ENCODE peak calls at places on chromosomes 4 and X, in eight cellular contexts. One of them, this sample, is unnamed.
A peak's percentile ranks its signal among the peaks of the same experiment; 100 is the strongest.

GRCh38 chr4:157270108-157270507 is 49.6 kb downstream of the GRIA2 start:
- DNase-seq in HCT116: no peak
- DNase-seq in GM12891: no peak
- DNase-seq in suprapubic skin: no peak
- DNase-seq in Panc1: no peak
- DNase-seq in GM12892: no peak
- DNase-seq in GM23338: peak; percentile 28
- DNase-seq in HepG2: no peak
- DNase-seq in this sample: no peak

GRCh38 chr4:83855044-83855443 is 319.1 kb downstream of the GPAT3 start:
- DNase-seq in GM12891: no peak
- DNase-seq in GM12892: no peak
- DNase-seq in Panc1: peak; percentile 60
- DNase-seq in suprapubic skin: no peak
- DNase-seq in HepG2: peak; percentile 70
- DNase-seq in HCT116: peak; percentile 83
- DNase-seq in GM23338: no peak
- DNase-seq in this sample: no peak

GRCh38 chrX:6052111-6052745 is 176.4 kb downstream of the NLGN4X start:
- DNase-seq in GM12892: no peak
- DNase-seq in GM12891: no peak
- DNase-seq in GM23338: no peak
- DNase-seq in HepG2: no peak
- DNase-seq in suprapubic skin: no peak
- DNase-seq in HCT116: no peak
- DNase-seq in Panc1: no peak
- DNase-seq in this sample: no peak

GRCh38 chr4:69584135-69584534 is 55.3 kb downstream of the UGT2A2 start:
- DNase-seq in HepG2: no peak
- DNase-seq in GM23338: no peak
- DNase-seq in suprapubic skin: no peak
- DNase-seq in GM12891: no peak
- DNase-seq in HCT116: no peak
- DNase-seq in GM12892: no peak
- DNase-seq in Panc1: no peak
- DNase-seq in this sample: no peak

GRCh38 chr4:76546282-76547166 is 111.5 kb downstream of the SHROOM3 start:
- DNase-seq in GM12892: no peak
- DNase-seq in suprapubic skin: no peak
- DNase-seq in HCT116: no peak
- DNase-seq in GM12891: no peak
- DNase-seq in Panc1: no peak
- DNase-seq in GM23338: no peak
- DNase-seq in HepG2: no peak
- DNase-seq in this sample: no peak

GRCh38 chrX:72269671-72270251 is 7.3 kb downstream of the RPS4X start:
- DNase-seq in suprapubic skin: no peak
- DNase-seq in GM12891: no peak
- DNase-seq in GM12892: no peak
- DNase-seq in HCT116: no peak
- DNase-seq in GM23338: no peak
- DNase-seq in HepG2: no peak
- DNase-seq in Panc1: no peak
- DNase-seq in this sample: no peak

GRCh38 chr4:185817403-185817818 is 5.4 kb upstream of the SORBS2 start:
- DNase-seq in HCT116: no peak
- DNase-seq in Panc1: no peak
- DNase-seq in suprapubic skin: no peak
- DNase-seq in GM23338: no peak
- DNase-seq in GM12891: no peak
- DNase-seq in GM12892: no peak
- DNase-seq in HepG2: peak; percentile 45
- DNase-seq in this sample: no peak

GRCh38 chrX:28398352-28398751 is 188.9 kb upstream of the IL1RAPL1 start:
- DNase-seq in HCT116: peak; percentile 13
- DNase-seq in Panc1: no peak
- DNase-seq in HepG2: no peak
- DNase-seq in GM23338: no peak
- DNase-seq in GM12892: no peak
- DNase-seq in suprapubic skin: no peak
- DNase-seq in GM12891: no peak
- DNase-seq in this sample: no peak

GRCh38 chrX:35890699-35891098 is 28.8 kb upstream of the CFAP47 start:
- DNase-seq in GM23338: peak; percentile 71
- DNase-seq in Panc1: peak; percentile 0
- DNase-seq in GM12891: no peak
- DNase-seq in HCT116: no peak
- DNase-seq in GM12892: no peak
- DNase-seq in HepG2: peak; percentile 46
- DNase-seq in suprapubic skin: no peak
- DNase-seq in this sample: no peak

GRCh38 chrX:71366674-71367256 is 608 bp downstream of the TAF1 start:
- DNase-seq in Panc1: no peak
- DNase-seq in HepG2: no peak
- DNase-seq in HCT116: no peak
- DNase-seq in GM12891: no peak
- DNase-seq in suprapubic skin: no peak
- DNase-seq in GM23338: peak; percentile 14
- DNase-seq in GM12892: peak; percentile 19
- DNase-seq in this sample: no peak

GRCh38 chr4:176125063-176125462 is 59.4 kb downstream of the WDR17 start:
- DNase-seq in Panc1: no peak
- DNase-seq in suprapubic skin: no peak
- DNase-seq in GM12892: no peak
- DNase-seq in GM12891: no peak
- DNase-seq in HepG2: no peak
- DNase-seq in GM23338: no peak
- DNase-seq in HCT116: no peak
- DNase-seq in this sample: no peak

GRCh38 chr4:110799171-110799570 is 176.3 kb upstream of the PITX2 start:
- DNase-seq in suprapubic skin: no peak
- DNase-seq in HCT116: no peak
- DNase-seq in HepG2: no peak
- DNase-seq in Panc1: no peak
- DNase-seq in GM12892: no peak
- DNase-seq in GM23338: no peak
- DNase-seq in GM12891: no peak
- DNase-seq in this sample: no peak

GRCh38 chr4:65336465-65336864 is 333.8 kb downstream of the EPHA5 start:
- DNase-seq in HepG2: no peak
- DNase-seq in GM12891: no peak
- DNase-seq in Panc1: no peak
- DNase-seq in suprapubic skin: no peak
- DNase-seq in HCT116: no peak
- DNase-seq in GM12892: no peak
- DNase-seq in GM23338: no peak
- DNase-seq in this sample: no peak
- TF ChIP-seq POLR2AphosphoS5 in HepG2: no peak
- TF ChIP-seq POLR2AphosphoS5 in GM12891: no peak
- TF ChIP-seq POLR2AphosphoS5 in Panc1: no peak
- TF ChIP-seq POLR2AphosphoS5 in suprapubic skin: no peak
- TF ChIP-seq POLR2AphosphoS5 in HCT116: no peak
- TF ChIP-seq POLR2AphosphoS5 in GM12892: no peak
- TF ChIP-seq POLR2AphosphoS5 in GM23338: no peak
- TF ChIP-seq POLR2AphosphoS5 in this sample: no peak

GRCh38 chr4:182807346-182807745 is 109.8 kb downstream of the DCTD start:
- DNase-seq in HCT116: no peak
- DNase-seq in HepG2: no peak
- DNase-seq in GM12891: no peak
- DNase-seq in GM23338: peak; percentile 33
- DNase-seq in Panc1: no peak
- DNase-seq in GM12892: no peak
- DNase-seq in suprapubic skin: no peak
- DNase-seq in this sample: no peak

GRCh38 chr4:182809417-182810102 is 107.6 kb downstream of the DCTD start:
- DNase-seq in HepG2: peak; percentile 6
- DNase-seq in suprapubic skin: no peak
- DNase-seq in Panc1: no peak
- DNase-seq in GM12891: no peak
- DNase-seq in GM12892: no peak
- DNase-seq in HCT116: peak; percentile 18
- DNase-seq in GM23338: peak; percentile 57
- DNase-seq in this sample: no peak

GRCh38 chr4:182808673-182809416 is 108.3 kb downstream of the DCTD start:
- DNase-seq in GM12891: peak; percentile 63
- DNase-seq in HepG2: no peak
- DNase-seq in HCT116: no peak
- DNase-seq in GM23338: no peak
- DNase-seq in Panc1: no peak
- DNase-seq in suprapubic skin: no peak
- DNase-seq in GM12892: no peak
- DNase-seq in this sample: no peak

GRCh38 chr4:182806259-182807252 is 110.6 kb downstream of the DCTD start:
- DNase-seq in Panc1: no peak
- DNase-seq in GM12891: peak; percentile 71
- DNase-seq in GM23338: peak; percentile 94
- DNase-seq in HCT116: peak; percentile 21
- DNase-seq in suprapubic skin: peak; percentile 80
- DNase-seq in GM12892: peak; percentile 58
- DNase-seq in HepG2: peak; percentile 35
- DNase-seq in this sample: peak; percentile 83

DNA sequence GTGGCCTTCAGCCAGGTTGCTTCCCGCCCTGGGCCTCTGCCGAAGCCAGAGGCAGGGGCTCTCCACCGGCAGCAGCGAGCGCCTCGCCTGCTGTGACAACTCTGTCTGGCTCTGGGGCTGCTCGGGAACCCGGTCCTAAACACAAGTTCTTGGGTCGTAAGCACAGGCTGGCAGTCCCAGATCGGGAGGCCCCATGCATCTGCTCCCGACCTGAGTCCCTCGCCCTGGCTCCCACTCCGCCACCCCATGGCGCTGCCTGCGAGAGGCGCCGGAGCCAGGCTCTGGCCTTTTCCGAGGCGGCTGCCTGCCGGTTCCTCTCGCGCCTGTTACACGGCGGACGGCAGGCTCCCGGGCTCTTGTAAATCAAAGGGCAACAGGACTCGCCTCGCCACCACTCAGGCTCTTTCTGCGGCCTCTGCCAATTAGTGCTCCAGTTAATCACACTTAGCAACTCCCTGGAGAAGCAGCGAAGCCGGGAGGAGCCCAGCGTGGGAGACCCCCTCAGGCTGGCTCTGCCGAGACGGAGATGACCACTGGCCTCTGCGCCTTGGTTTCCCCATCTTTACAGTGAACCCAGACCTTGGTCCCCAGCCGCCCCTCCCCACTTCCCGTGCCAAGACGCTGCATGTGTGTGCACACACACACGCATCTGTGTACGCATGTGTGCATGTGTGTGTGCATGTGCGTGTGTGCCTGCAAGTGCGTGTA is 109.2 kb downstream of the DCTD start:
- DNase-seq in GM23338: peak; percentile 64
- DNase-seq in GM12891: no peak
- DNase-seq in Panc1: no peak
- DNase-seq in suprapubic skin: no peak
- DNase-seq in HCT116: no peak
- DNase-seq in GM12892: no peak
- DNase-seq in HepG2: no peak
- DNase-seq in this sample: no peak
- TF ChIP-seq POLR2AphosphoS5 in GM23338: no peak
- TF ChIP-seq POLR2AphosphoS5 in GM12891: no peak
- TF ChIP-seq POLR2AphosphoS5 in Panc1: no peak
- TF ChIP-seq POLR2AphosphoS5 in suprapubic skin: no peak
- TF ChIP-seq POLR2AphosphoS5 in HCT116: no peak
- TF ChIP-seq POLR2AphosphoS5 in GM12892: no peak
- TF ChIP-seq POLR2AphosphoS5 in HepG2: no peak
- TF ChIP-seq POLR2AphosphoS5 in this sample: no peak

GRCh38 chrX:118528089-118528753 is 32.6 kb downstream of the DOCK11 start:
- DNase-seq in Panc1: no peak
- DNase-seq in suprapubic skin: no peak
- DNase-seq in GM12892: peak; percentile 15
- DNase-seq in HCT116: no peak
- DNase-seq in HepG2: no peak
- DNase-seq in GM23338: no peak
- DNase-seq in GM12891: no peak
- DNase-seq in this sample: no peak
- TF ChIP-seq POLR2AphosphoS5 in Panc1: no peak
- TF ChIP-seq POLR2AphosphoS5 in suprapubic skin: no peak
- TF ChIP-seq POLR2AphosphoS5 in GM12892: peak; percentile 61
- TF ChIP-seq POLR2AphosphoS5 in HCT116: no peak
- TF ChIP-seq POLR2AphosphoS5 in HepG2: no peak
- TF ChIP-seq POLR2AphosphoS5 in GM23338: no peak
- TF ChIP-seq POLR2AphosphoS5 in GM12891: peak; percentile 72
- TF ChIP-seq POLR2AphosphoS5 in this sample: no peak

GRCh38 chrX:153901753-153902140 is 2.7 kb upstream of the AVPR2 start:
- DNase-seq in HCT116: no peak
- DNase-seq in GM12892: no peak
- DNase-seq in HepG2: no peak
- DNase-seq in Panc1: no peak
- DNase-seq in GM23338: no peak
- DNase-seq in GM12891: no peak
- DNase-seq in suprapubic skin: no peak
- DNase-seq in this sample: no peak

GRCh38 chrX:153903991-153904957 is at the start of gene AVPR2:
- DNase-seq in suprapubic skin: no peak
- DNase-seq in GM12892: no peak
- DNase-seq in HCT116: no peak
- DNase-seq in Panc1: no peak
- DNase-seq in HepG2: no peak
- DNase-seq in GM23338: no peak
- DNase-seq in GM12891: no peak
- DNase-seq in this sample: no peak

GRCh38 chrX:153905481-153906095 is 1.1 kb downstream of the AVPR2 start:
- DNase-seq in Panc1: no peak
- DNase-seq in GM23338: no peak
- DNase-seq in GM12892: no peak
- DNase-seq in HepG2: no peak
- DNase-seq in suprapubic skin: no peak
- DNase-seq in GM12891: no peak
- DNase-seq in HCT116: no peak
- DNase-seq in this sample: no peak

GRCh38 chrX:153902388-153902787 is 2.1 kb upstream of the AVPR2 start:
- DNase-seq in GM12891: no peak
- DNase-seq in Panc1: no peak
- DNase-seq in GM12892: no peak
- DNase-seq in HCT116: no peak
- DNase-seq in GM23338: no peak
- DNase-seq in suprapubic skin: no peak
- DNase-seq in HepG2: no peak
- DNase-seq in this sample: no peak

DNA sequence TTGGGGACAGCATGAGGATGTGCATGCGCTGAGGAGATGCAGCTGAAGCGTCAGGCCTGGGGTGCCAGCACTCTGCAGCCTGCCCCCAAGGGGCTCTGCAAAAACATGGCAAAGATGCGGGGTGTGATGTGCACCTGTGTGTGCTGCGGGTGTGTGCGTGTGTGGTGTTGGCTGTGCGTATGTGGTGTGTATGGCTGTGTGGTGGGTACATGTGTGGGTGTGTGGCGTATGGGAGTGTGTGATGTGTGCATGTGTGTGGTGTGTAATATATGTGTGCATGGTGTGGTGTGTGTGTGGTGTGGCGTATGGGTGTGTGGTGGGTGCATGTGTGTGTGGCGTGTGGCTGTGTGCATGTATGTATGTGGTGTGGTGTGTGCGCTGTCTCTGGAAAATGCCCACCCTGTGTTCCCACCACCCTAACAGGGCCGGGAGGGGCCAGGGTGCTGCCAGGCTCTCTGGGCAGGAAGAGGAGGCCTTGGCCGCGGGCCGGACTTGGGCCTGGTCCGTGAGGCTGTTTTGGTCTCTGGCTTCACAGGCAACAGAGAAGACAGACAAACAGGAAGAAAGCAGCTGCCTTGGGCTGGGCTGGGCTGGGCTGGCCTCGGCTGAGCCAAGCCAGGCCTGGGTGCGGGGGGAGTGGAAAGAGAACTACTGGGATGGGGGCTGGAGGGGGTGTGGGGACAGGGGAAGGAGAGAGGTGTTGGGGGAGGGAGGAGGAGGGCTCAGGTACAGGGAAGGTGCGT is 1.1 kb upstream of the AVPR2 start:
- DNase-seq in GM12892: no peak
- DNase-seq in suprapubic skin: no peak
- DNase-seq in HepG2: no peak
- DNase-seq in Panc1: no peak
- DNase-seq in GM12891: no peak
- DNase-seq in GM23338: no peak
- DNase-seq in HCT116: no peak
- DNase-seq in this sample: no peak
- TF ChIP-seq POLR2AphosphoS5 in GM12892: peak; percentile 24
- TF ChIP-seq POLR2AphosphoS5 in suprapubic skin: no peak
- TF ChIP-seq POLR2AphosphoS5 in HepG2: no peak
- TF ChIP-seq POLR2AphosphoS5 in Panc1: no peak
- TF ChIP-seq POLR2AphosphoS5 in GM12891: no peak
- TF ChIP-seq POLR2AphosphoS5 in GM23338: no peak
- TF ChIP-seq POLR2AphosphoS5 in HCT116: no peak
- TF ChIP-seq POLR2AphosphoS5 in this sample: no peak

This sample was measured in sigmoid colon.